ENCODE peak calls at places on chromosomes 6 and 20, in seven cellular contexts. M is tibial artery; J is left ventricle myocardium inferior; W is body of pancreas; D is CD8-positive, alpha-beta T cell; R is keratinocyte; L is fibroblast of lung. Q is an unnamed sample.

GRCh38 chr20:40931348-40932044 is 97.1 kb upstream of the TOP1 start:
- DNase-seq in R (no peak), D (no peak), W (no peak), L (no peak), M (no peak), J (no peak), Q (no peak)

GRCh38 chr20:57323034-57323433 is 6.6 kb upstream of the SPO11 start:
- DNase-seq in M (no peak), L (peak; percentile 38), D (no peak), J (no peak), W (no peak), R (peak; percentile 11), Q (no peak)

GRCh38 chr20:5212897-5213296 is 86.1 kb downstream of the CDS2 start:
- DNase-seq in D (no peak), M (no peak), R (no peak), J (no peak), W (no peak), L (no peak), Q (no peak)

GRCh38 chr20:14193885-14194284 is 143.5 kb downstream of the FLRT3 start:
- DNase-seq in W (no peak), D (no peak), R (no peak), J (no peak), M (no peak), L (no peak), Q (no peak)

GRCh38 chr20:48717959-48718223 is 109.9 kb downstream of the PREX1 start:
- DNase-seq in J (no peak), D (no peak), W (no peak), L (no peak), M (no peak), R (no peak), Q (no peak)

GRCh38 chr6:14851286-14851685 is 394.6 kb upstream of the JARID2 start:
- DNase-seq in L (peak; percentile 60), D (no peak), R (no peak), W (no peak), M (no peak), J (no peak), Q (no peak)

GRCh38 chr6:11685411-11686093 is 93.1 kb downstream of the ADTRP start:
- DNase-seq in L (peak; percentile 84), W (no peak), R (peak; percentile 76), D (no peak), M (no peak), J (no peak), Q (no peak)

GRCh38 chr20:2616634-2617033 is 35.8 kb upstream of the NOP56 start:
- DNase-seq in W (no peak), R (no peak), D (no peak), L (peak; percentile 28), M (no peak), J (no peak), Q (no peak)

GRCh38 chr20:5191829-5192569 is 65.2 kb downstream of the CDS2 start:
- DNase-seq in W (peak; percentile 39), D (no peak), M (no peak), J (no peak), R (peak; percentile 38), L (peak; percentile 67), Q (peak; percentile 53)

GRCh38 chr6:92545861-92546260 is 873.5 kb downstream of the EPHA7 start:
- DNase-seq in W (no peak), M (no peak), R (no peak), D (no peak), L (no peak), J (no peak), Q (no peak)

GRCh38 chr6:6998194-6998569 is 109.6 kb upstream of the RREB1 start:
- DNase-seq in D (no peak), M (no peak), L (no peak), J (no peak), W (no peak), R (no peak), Q (no peak)

GRCh38 chr6:125981566-125982185 is 4.7 kb upstream of the TRMT11 start:
- DNase-seq in R (no peak), D (no peak), L (no peak), M (no peak), J (no peak), W (no peak), Q (no peak)

GRCh38 chr6:164085552-164086325 is 671.2 kb downstream of the QKI start:
- DNase-seq in J (peak; percentile 87), L (peak; percentile 98), D (no peak), R (no peak), M (peak; percentile 86), W (peak; percentile 42), Q (no peak)

GRCh38 chr6:135627092-135627715 is 129.7 kb upstream of the AHI1 start:
- DNase-seq in L (no peak), W (no peak), J (no peak), R (no peak), M (no peak), D (no peak), Q (no peak)

GRCh38 chr6:56246941-56247653 is at the start of gene COL21A1:
- DNase-seq in R (no peak), D (no peak), L (peak; percentile 33), J (peak; percentile 59), W (peak; percentile 22), M (peak; percentile 39), Q (no peak)

GRCh38 chr6:107578642-107579332 is 88.9 kb downstream of the SOBP start:
- DNase-seq in R (no peak), D (no peak), M (no peak), L (no peak), W (no peak), J (no peak), Q (no peak)

GRCh38 chr6:10510592-10511367 is 10.4 kb upstream of the GCNT2 start:
- DNase-seq in J (peak; percentile 57), R (no peak), D (peak; percentile 37), W (peak; percentile 73), L (peak; percentile 28), M (peak; percentile 42), Q (peak; percentile 39)

DNA sequence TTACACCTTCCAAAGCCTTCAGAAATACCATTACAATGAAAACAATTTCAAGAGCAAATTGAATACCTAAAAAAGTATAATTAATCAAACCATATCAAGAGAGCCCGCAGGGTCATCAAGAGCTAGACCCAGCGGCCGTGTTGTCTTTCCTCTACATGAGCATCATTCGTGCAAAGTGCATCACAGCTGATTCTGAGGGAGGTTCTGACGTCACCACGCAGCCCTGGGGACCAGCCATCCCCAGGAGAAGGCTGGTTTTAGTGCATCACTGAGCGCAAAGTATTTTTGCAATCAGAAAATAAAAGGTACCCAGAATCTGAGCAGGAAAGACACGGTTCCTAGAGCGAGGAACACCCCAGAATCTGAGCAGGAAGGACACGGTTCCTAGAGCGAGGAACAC is 371.4 kb downstream of the CDH4 start:
- DNase-seq in L (no peak), D (no peak), R (no peak), J (no peak), M (no peak), W (no peak), Q (no peak)
- H3K27me3 ChIP-seq in L (no peaks in the 10 kb centered on the region), D (no peaks in the 10 kb centered on the region), R (peaks cover 20% of the 10 kb centered on the region), J (peaks cover 82% of the 10 kb centered on the region), M (peaks cover 7% of the 10 kb centered on the region), W (no peaks in the 10 kb centered on the region), Q (peaks cover 4% of the 10 kb centered on the region)

GRCh38 chr20:19566226-19566960 is 191.7 kb upstream of the RIN2 start:
- DNase-seq in D (no peak), W (no peak), R (no peak), M (no peak), J (no peak), L (peak; percentile 6), Q (no peak)
- TF ChIP-seq CTCF in D (no peak), W (no peak), R (no peak), M (no peak), J (no peak), L (no peak), Q (no peak)

DNA sequence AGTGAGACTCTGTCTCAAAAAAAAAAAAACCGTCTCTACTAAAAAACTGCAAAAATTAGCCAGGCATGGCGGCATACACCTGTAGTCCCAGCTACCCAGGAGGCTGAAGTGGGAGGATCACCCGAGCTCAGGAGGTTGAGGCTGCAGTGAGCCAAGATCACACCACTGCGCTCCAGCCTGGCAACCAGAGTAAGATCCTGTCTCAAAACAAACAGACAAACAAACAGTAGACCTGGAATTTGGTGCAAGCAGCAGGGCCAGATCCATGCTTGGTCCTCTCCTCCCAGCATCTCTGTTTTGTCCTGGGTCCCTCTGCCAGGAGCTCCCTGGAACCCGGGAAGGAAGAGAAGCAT is 11.6 kb downstream of the RIPOR3 start:
- DNase-seq in L (no peak), R (no peak), D (no peak), J (no peak), M (no peak), W (no peak), Q (no peak)
- H3K27me3 ChIP-seq in L (no peaks in the 10 kb centered on the region), R (no peaks in the 10 kb centered on the region), D (no peaks in the 10 kb centered on the region), J (no peaks in the 10 kb centered on the region), M (peaks cover 9% of the 10 kb centered on the region), W (no peaks in the 10 kb centered on the region), Q (no peaks in the 10 kb centered on the region)

DNA sequence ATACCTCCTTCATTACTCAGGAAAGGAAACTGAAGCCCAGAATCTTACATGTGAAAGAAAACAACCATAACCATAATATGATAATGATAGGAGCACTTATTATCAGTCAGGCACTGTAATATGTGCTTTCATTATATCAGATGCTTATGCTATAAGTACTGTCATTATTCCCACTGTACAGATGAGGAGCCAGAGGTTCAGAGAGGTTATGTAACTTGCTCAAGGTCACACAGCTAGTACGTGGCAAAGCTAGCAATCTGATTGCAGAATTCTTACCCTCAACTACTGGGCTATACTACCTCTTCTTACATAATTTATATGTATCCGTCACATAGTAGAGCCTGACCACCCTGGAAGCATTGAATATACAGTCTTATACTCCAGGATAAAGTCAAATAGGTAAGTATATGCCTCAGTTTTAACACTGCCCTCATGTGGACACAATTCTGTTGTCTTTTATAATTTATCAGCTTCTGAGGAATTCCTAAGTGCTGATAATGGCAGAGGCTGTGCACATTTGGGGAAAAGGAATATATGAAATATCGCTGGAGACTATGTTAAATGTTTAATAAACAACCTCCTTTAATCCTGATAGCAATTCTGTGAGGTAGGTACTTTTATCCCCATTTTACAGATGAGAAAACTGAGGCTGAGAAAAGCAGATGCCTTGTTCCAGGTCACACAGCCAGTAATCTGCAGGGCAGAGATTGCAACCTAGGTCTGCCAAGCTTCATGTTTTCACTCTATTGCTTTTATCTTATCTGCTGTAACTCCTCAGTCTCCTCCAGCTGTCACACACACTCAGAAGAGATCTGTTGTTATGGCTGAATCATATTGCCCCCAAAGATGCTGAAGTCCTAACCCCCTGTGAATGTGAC is 13.4 kb downstream of the BCAS1 start:
- DNase-seq in M (no peak), W (no peak), J (no peak), L (no peak), D (no peak), R (no peak), Q (no peak)
- TF ChIP-seq CTCF in M (no peak), W (no peak), J (no peak), L (no peak), D (no peak), R (no peak), Q (no peak)

GRCh38 chr6:1367771-1368170 is 21.6 kb upstream of the FOXF2 start:
- DNase-seq in L (no peak), R (no peak), D (no peak), M (no peak), J (no peak), W (no peak), Q (no peak)

GRCh38 chr6:1372690-1373089 is 16.7 kb upstream of the FOXF2 start:
- DNase-seq in D (no peak), R (no peak), J (no peak), W (no peak), L (no peak), M (no peak), Q (no peak)

GRCh38 chr6:1371933-1372332 is 17.4 kb upstream of the FOXF2 start:
- DNase-seq in R (no peak), M (no peak), D (no peak), L (no peak), J (no peak), W (no peak), Q (no peak)

GRCh38 chr6:1365701-1366100 is 23.7 kb upstream of the FOXF2 start:
- DNase-seq in L (no peak), R (no peak), J (no peak), M (no peak), D (no peak), W (no peak), Q (no peak)

GRCh38 chr6:1368940-1369339 is 20.4 kb upstream of the FOXF2 start:
- DNase-seq in J (no peak), M (no peak), R (no peak), L (no peak), D (no peak), W (no peak), Q (no peak)
- H3K27me3 ChIP-seq in J (peaks cover 88% of the 10 kb centered on the region), M (peaks cover 17% of the 10 kb centered on the region), R (peaks cover 28% of the 10 kb centered on the region), L (no peaks in the 10 kb centered on the region), D (peaks cover 4% of the 10 kb centered on the region), W (no peaks in the 10 kb centered on the region), Q (peaks cover 45% of the 10 kb centered on the region)

Q was measured in BE2C.